ENCODE peak calls at places on chromosomes 6 and 20, in seven cellular contexts. H is HT1080; G is stimulated activated CD4-positive, alpha-beta T cell treated with anti-CD3 and anti-CD28 coated beads, Interleukin-2, amount 100 ng/mL, for 24 hours; I is activated gamma-delta T cell treated with Interleukin-2 at 50 U/mL for 16 hours; X is skeletal muscle cell; K is heart left ventricle; A is HT-29. T is an unnamed sample.

GRCh38 chr20:25623225-25623735 is 534 bp downstream of the NANP start:
- DNase-seq in I (peak; percentile 11), A (peak; percentile 71), H (no peak), G (peak; percentile 49), K (peak; percentile 46), X (no peak), T (peak; percentile 40)

GRCh38 chr6:148494226-148494625 is 151.6 kb downstream of the SASH1 start:
- DNase-seq in I (no peak), G (no peak), K (no peak), H (no peak), A (no peak), X (no peak), T (no peak)

GRCh38 chr20:56706867-56707360 is 77.8 kb downstream of the TFAP2C start:
- DNase-seq in H (peak; percentile 58), K (no peak), I (no peak), X (no peak), G (no peak), A (no peak), T (no peak)

GRCh38 chr6:165905744-165906143 is 242.7 kb upstream of the PDE10A start:
- DNase-seq in H (no peak), G (no peak), I (no peak), A (no peak), X (no peak), K (no peak), T (no peak)

GRCh38 chr20:5369622-5370021 is 52.9 kb upstream of the PROKR2 start:
- DNase-seq in H (no peak), A (no peak), K (no peak), G (peak; percentile 20), I (no peak), X (no peak), T (no peak)

GRCh38 chr6:49556429-49556837 is 6.0 kb downstream of the C6orf141 start:
- DNase-seq in G (no peak), K (no peak), A (peak; percentile 96), H (peak; percentile 90), X (no peak), I (no peak), T (peak; percentile 11)

GRCh38 chr6:121437861-121438651 is 2.6 kb downstream of the GJA1 start:
- DNase-seq in X (no peak), A (no peak), G (no peak), H (no peak), I (no peak), K (no peak), T (no peak)

GRCh38 chr20:17958326-17959256 is 10.0 kb downstream of the SNX5 start:
- DNase-seq in A (no peak), G (no peak), K (no peak), I (no peak), X (no peak), H (no peak), T (no peak)

GRCh38 chr6:106974337-106974998 is at the start of gene CD24:
- DNase-seq in K (no peak), X (no peak), I (no peak), H (no peak), A (peak; percentile 73), G (peak; percentile 38), T (peak; percentile 19)

GRCh38 chr6:41338654-41339053 is 3.2 kb downstream of the NCR2 start:
- DNase-seq in K (no peak), A (no peak), H (no peak), I (no peak), X (no peak), G (no peak), T (no peak)

GRCh38 chr6:134584809-134585528 is 267.1 kb upstream of the SGK1 start:
- DNase-seq in X (no peak), I (no peak), H (no peak), G (no peak), A (no peak), K (no peak), T (no peak)

GRCh38 chr6:90033872-90034271 is 139.6 kb downstream of the GJA10 start:
- DNase-seq in G (no peak), A (no peak), X (no peak), K (no peak), I (no peak), H (no peak), T (no peak)

GRCh38 chr6:91697010-91697694 is 1110.3 kb upstream of the MAP3K7 start:
- DNase-seq in K (no peak), I (no peak), X (no peak), G (no peak), H (peak; percentile 29), A (peak; percentile 5), T (no peak)

GRCh38 chr6:77401231-77401630 is 62.1 kb downstream of the HTR1B start:
- DNase-seq in K (no peak), A (no peak), H (no peak), I (no peak), X (no peak), G (no peak), T (no peak)

GRCh38 chr6:148336901-148337300 is 5.7 kb upstream of the SASH1 start:
- DNase-seq in K (no peak), H (no peak), I (no peak), X (no peak), G (no peak), A (no peak), T (no peak)

GRCh38 chr6:27836080-27836782 is 76.0 kb downstream of the OR2B2 start:
- DNase-seq in A (peak; percentile 51), H (peak; percentile 17), K (no peak), G (no peak), I (no peak), X (no peak), T (no peak)

GRCh38 chr6:129345890-129346289 is 364.1 kb downstream of the ARHGAP18 start:
- DNase-seq in H (peak; percentile 75), I (no peak), G (no peak), A (no peak), X (peak; percentile 31), K (no peak), T (no peak)

T was measured in T-helper 2 cell treated with Interferon-gamma antibody and Interleukin-4, amounts not matched to agents 5 μg/mL and 100 μg/mL, for 36 hours.